ENCODE peak calls at places on chromosomes 5 and 9, in six cellular contexts. H, D, M, J, U and B are unnamed samples.

GRCh38 chr9:117354252-117354847 is 60.5 kb downstream of the ASTN2 start:
- DNase-seq in H (no peak), D (no peak), M (no peak), J (no peak), U (no peak), B (no peak)

GRCh38 chr5:32092938-32093812 is 80.9 kb downstream of the GOLPH3 start:
- DNase-seq in H (peak; percentile 83), D (peak; percentile 60), M (no peak), J (peak; percentile 43), U (peak; percentile 78), B (no peak)

GRCh38 chr5:34521628-34522290 is 134.4 kb upstream of the RAI14 start:
- DNase-seq in H (no peak), D (no peak), M (no peak), J (no peak), U (no peak), B (no peak)

GRCh38 chr5:133381041-133381440 is 231.3 kb downstream of the FSTL4 start:
- DNase-seq in H (no peak), D (no peak), M (no peak), J (no peak), U (no peak), B (no peak)

GRCh38 chr9:96071245-96072124 is 196.0 kb downstream of the ERCC6L2 start:
- DNase-seq in H (peak; percentile 51), D (peak; percentile 14), M (no peak), J (peak; percentile 15), U (peak; percentile 47), B (no peak)

GRCh38 chr9:77384406-77384805 is 207.1 kb downstream of the VPS13A start:
- DNase-seq in H (peak; percentile 24), D (no peak), M (no peak), J (no peak), U (peak; percentile 77), B (no peak)

GRCh38 chr5:57501414-57502321 is 19.1 kb upstream of the ACTBL2 start:
- DNase-seq in H (no peak), D (no peak), M (no peak), J (peak; percentile 7), U (no peak), B (no peak)

GRCh38 chr5:142792865-142793232 is 22.7 kb downstream of the ARHGAP26 start:
- DNase-seq in H (no peak), D (no peak), M (no peak), J (no peak), U (no peak), B (no peak)

GRCh38 chr9:109733690-109734089 is 46.3 kb upstream of the PALM2AKAP2 start:
- DNase-seq in H (peak; percentile 64), D (no peak), M (no peak), J (no peak), U (peak; percentile 64), B (no peak)

GRCh38 chr9:110640736-110641135 is 27.9 kb upstream of the MUSK start:
- DNase-seq in H (no peak), D (no peak), M (no peak), J (no peak), U (no peak), B (no peak)

GRCh38 chr5:179762079-179762780 is 29.6 kb downstream of the MAML1 start:
- DNase-seq in H (peak; percentile 49), D (peak; percentile 9), M (no peak), J (no peak), U (no peak), B (no peak)

GRCh38 chr5:94281402-94281801 is 337.0 kb downstream of the KIAA0825 start:
- DNase-seq in H (no peak), D (no peak), M (no peak), J (no peak), U (no peak), B (no peak)

GRCh38 chr5:21164425-21164824 is 1176.4 kb upstream of the CDH18 start:
- DNase-seq in H (no peak), D (no peak), M (no peak), J (no peak), U (no peak), B (no peak)

GRCh38 chr9:124088476-124088837 is 76.9 kb downstream of the LHX2 start:
- DNase-seq in H (no peak), D (no peak), M (no peak), J (no peak), U (no peak), B (no peak)

GRCh38 chr5:179778591-179778990 is 15.2 kb upstream of the LTC4S start:
- DNase-seq in H (no peak), D (no peak), M (no peak), J (no peak), U (no peak), B (no peak)

GRCh38 chr9:36401179-36401740 is 1.2 kb upstream of the RNF38 start:
- DNase-seq in H (peak; percentile 96), D (no peak), M (no peak), J (peak; percentile 94), U (peak; percentile 61), B (no peak)

GRCh38 chr9:4887556-4887955 is 94.8 kb downstream of the RCL1 start:
- DNase-seq in H (peak; percentile 55), D (no peak), M (no peak), J (no peak), U (peak; percentile 65), B (peak; percentile 59)

GRCh38 chr5:32138839-32139493 is 35.2 kb downstream of the GOLPH3 start:
- DNase-seq in H (no peak), D (peak; percentile 83), M (no peak), J (no peak), U (peak; percentile 45), B (no peak)

GRCh38 chr5:32388429-32389111 is 56.0 kb downstream of the ZFR start:
- DNase-seq in H (peak; percentile 22), D (no peak), M (no peak), J (no peak), U (peak; percentile 79), B (no peak)

GRCh38 chr9:89885156-89885555 is 280.3 kb downstream of the GADD45G start:
- DNase-seq in H (no peak), D (no peak), M (no peak), J (no peak), U (no peak), B (no peak)

GRCh38 chr9:114035845-114036785 is 42.0 kb downstream of the AMBP start:
- DNase-seq in H (no peak), D (no peak), M (no peak), J (no peak), U (no peak), B (no peak)

GRCh38 chr9:136309101-136309801 is 5.4 kb upstream of the CCDC187 start:
- DNase-seq in H (no peak), D (no peak), M (no peak), J (no peak), U (no peak), B (peak; percentile 55)

GRCh38 chr9:109277451-109277850 is 43.4 kb downstream of the EPB41L4B start:
- DNase-seq in H (no peak), D (no peak), M (peak; percentile 39), J (no peak), U (no peak), B (no peak)

GRCh38 chr5:122723606-122724352 is 51.1 kb upstream of the SNX2 start:
- DNase-seq in H (peak; percentile 82), D (no peak), M (no peak), J (no peak), U (peak; percentile 89), B (no peak)

GRCh38 chr5:35185518-35185917 is 44.8 kb downstream of the PRLR start:
- DNase-seq in H (no peak), D (no peak), M (no peak), J (no peak), U (no peak), B (no peak)

GRCh38 chr9:86405926-86406325 is 51.7 kb upstream of the TUT7 start:
- DNase-seq in H (peak; percentile 82), D (peak; percentile 5), M (no peak), J (no peak), U (peak; percentile 95), B (no peak)

GRCh38 chr9:88747768-88748167 is 212.8 kb downstream of the NXNL2 start:
- DNase-seq in H (peak; percentile 87), D (no peak), M (peak; percentile 28), J (no peak), U (peak; percentile 96), B (no peak)

GRCh38 chr9:112174965-112175795 is at the start of gene SUSD1:
- DNase-seq in H (no peak), D (peak; percentile 34), M (peak; percentile 58), J (no peak), U (no peak), B (peak; percentile 85)

GRCh38 chr9:136007906-136008692 is 46.9 kb upstream of the UBAC1 start:
- DNase-seq in H (peak; percentile 57), D (no peak), M (no peak), J (no peak), U (peak; percentile 88), B (peak; percentile 30)

GRCh38 chr9:138059196-138059595 is 181.6 kb downstream of the CACNA1B start:
- DNase-seq in H (no peak), D (no peak), M (no peak), J (no peak), U (no peak), B (no peak)

GRCh38 chr9:93594041-93594756 is 17.8 kb downstream of the PHF2 start:
- DNase-seq in H (no peak), D (no peak), M (no peak), J (no peak), U (no peak), B (no peak)

GRCh38 chr5:67182406-67182805 is 14.2 kb downstream of the CD180 start:
- DNase-seq in H (peak; percentile 78), D (no peak), M (peak; percentile 70), J (peak; percentile 20), U (peak; percentile 89), B (peak; percentile 76)

GRCh38 chr5:159976921-159977320 is 32.0 kb upstream of the TTC1 start:
- DNase-seq in H (no peak), D (no peak), M (no peak), J (no peak), U (no peak), B (no peak)